ENCODE peak calls at places on chromosomes 11 and 22, in five cellular contexts. M is heart left ventricle, O is spleen, E is body of pancreas, P is sigmoid colon. S is an unnamed sample.

GRCh38 chr11:36492724-36493304 is 17.3 kb downstream of the TRAF6 start:
- DNase-seq in P (no peak), O (no peak), M (no peak), E (no peak), S (no peak)

GRCh38 chr22:41974691-41975290 is 5.5 kb downstream of the SEPTIN3 start:
- DNase-seq in P (no peak), E (no peak), O (no peak), M (no peak), S (no peak)

GRCh38 chr22:46051646-46052045 is 74.7 kb upstream of the WNT7B start:
- DNase-seq in E (no peak), P (peak; percentile 56), M (no peak), O (peak; percentile 65), S (peak; percentile 0)

GRCh38 chr11:61027141-61027840 is 55.8 kb downstream of the CD6 start:
- DNase-seq in P (peak; percentile 47), E (no peak), O (no peak), M (no peak), S (no peak)

GRCh38 chr22:37019309-37020191 is at the start of the genes MPST and TST:
- DNase-seq in O (peak; percentile 91), P (peak; percentile 89), E (peak; percentile 85), M (peak; percentile 91), S (peak; percentile 80)

GRCh38 chr11:2447253-2447950 is 2.6 kb downstream of the KCNQ1 start:
- DNase-seq in M (peak; percentile 47), P (no peak), O (peak; percentile 79), E (no peak), S (peak; percentile 83)

GRCh38 chr22:26431151-26431995 is 2.3 kb downstream of the ASPHD2 start:
- DNase-seq in M (no peak), P (no peak), O (no peak), E (no peak), S (no peak)

GRCh38 chr11:129853508-129854228 is 38.0 kb downstream of the TMEM45B start:
- DNase-seq in E (peak; percentile 73), P (no peak), O (no peak), M (no peak), S (no peak)

GRCh38 chr11:132451942-132452601 is 1080.2 kb downstream of the OPCML start:
- DNase-seq in E (no peak), O (no peak), P (no peak), M (no peak), S (no peak)

GRCh38 chr22:29156507-29156906 is 49.2 kb upstream of the EMID1 start:
- DNase-seq in P (peak; percentile 46), M (no peak), E (no peak), O (peak; percentile 71), S (no peak)

GRCh38 chr11:36743039-36743438 is 145.0 kb upstream of the RAG2 start:
- DNase-seq in P (no peak), O (no peak), M (no peak), E (no peak), S (no peak)

GRCh38 chr11:89175796-89176195 is 1.9 kb upstream of the TYR start:
- DNase-seq in E (no peak), O (no peak), M (no peak), P (no peak), S (no peak)

GRCh38 chr22:47801541-47802245 is 1039.2 kb downstream of the TBC1D22A start:
- DNase-seq in E (no peak), M (no peak), O (peak; percentile 48), P (no peak), S (no peak)

GRCh38 chr11:6607190-6607635 is 3.6 kb downstream of the ILK start:
- DNase-seq in M (no peak), P (no peak), O (no peak), E (no peak), S (no peak)

GRCh38 chr11:94800394-94800793 is 32.2 kb downstream of the AMOTL1 start:
- DNase-seq in P (peak; percentile 85), O (no peak), E (peak; percentile 45), M (no peak), S (peak; percentile 79)

GRCh38 chr11:65516135-65516968 is 8.5 kb upstream of the SCYL1 start:
- DNase-seq in O (no peak), M (no peak), P (peak; percentile 57), E (no peak), S (no peak)

GRCh38 chr11:68039526-68040086 is 781 bp downstream of the TCIRG1 start:
- DNase-seq in O (peak; percentile 84), E (no peak), M (no peak), P (peak; percentile 70), S (no peak)

GRCh38 chr11:60767388-60767811 is 10.7 kb downstream of the MS4A15 start:
- DNase-seq in M (no peak), P (no peak), O (peak; percentile 70), E (no peak), S (no peak)

GRCh38 chr11:34203377-34203801 is 98.0 kb downstream of the NAT10 start:
- DNase-seq in E (no peak), M (no peak), O (no peak), P (no peak), S (no peak)

GRCh38 chr11:117565709-117566108 is 231.3 kb downstream of the DSCAML1 start:
- DNase-seq in P (no peak), O (peak; percentile 40), M (no peak), E (no peak), S (no peak)
- H3K4me1 ChIP-seq in P (no peaks in the 10 kb centered on the region), O (no peaks in the 10 kb centered on the region), M (no peaks in the 10 kb centered on the region), E (no peaks in the 10 kb centered on the region), S (no peaks in the 10 kb centered on the region)

GRCh38 chr11:17733261-17733660 is 1.3 kb upstream of the KCNC1 start:
- DNase-seq in O (no peak), M (no peak), E (no peak), P (peak; percentile 19), S (no peak)

GRCh38 chr11:17734418-17734911 is at the start of gene KCNC1:
- DNase-seq in P (peak; percentile 61), E (peak; percentile 26), O (peak; percentile 68), M (no peak), S (peak; percentile 46)

GRCh38 chr11:17736921-17737817 is 2.6 kb downstream of the KCNC1 start:
- DNase-seq in E (no peak), M (no peak), O (peak; percentile 36), P (peak; percentile 53), S (no peak)

GRCh38 chr11:17735823-17736772 is 1.5 kb downstream of the KCNC1 start:
- DNase-seq in O (peak; percentile 66), M (no peak), P (peak; percentile 53), E (no peak), S (no peak)

DNA sequence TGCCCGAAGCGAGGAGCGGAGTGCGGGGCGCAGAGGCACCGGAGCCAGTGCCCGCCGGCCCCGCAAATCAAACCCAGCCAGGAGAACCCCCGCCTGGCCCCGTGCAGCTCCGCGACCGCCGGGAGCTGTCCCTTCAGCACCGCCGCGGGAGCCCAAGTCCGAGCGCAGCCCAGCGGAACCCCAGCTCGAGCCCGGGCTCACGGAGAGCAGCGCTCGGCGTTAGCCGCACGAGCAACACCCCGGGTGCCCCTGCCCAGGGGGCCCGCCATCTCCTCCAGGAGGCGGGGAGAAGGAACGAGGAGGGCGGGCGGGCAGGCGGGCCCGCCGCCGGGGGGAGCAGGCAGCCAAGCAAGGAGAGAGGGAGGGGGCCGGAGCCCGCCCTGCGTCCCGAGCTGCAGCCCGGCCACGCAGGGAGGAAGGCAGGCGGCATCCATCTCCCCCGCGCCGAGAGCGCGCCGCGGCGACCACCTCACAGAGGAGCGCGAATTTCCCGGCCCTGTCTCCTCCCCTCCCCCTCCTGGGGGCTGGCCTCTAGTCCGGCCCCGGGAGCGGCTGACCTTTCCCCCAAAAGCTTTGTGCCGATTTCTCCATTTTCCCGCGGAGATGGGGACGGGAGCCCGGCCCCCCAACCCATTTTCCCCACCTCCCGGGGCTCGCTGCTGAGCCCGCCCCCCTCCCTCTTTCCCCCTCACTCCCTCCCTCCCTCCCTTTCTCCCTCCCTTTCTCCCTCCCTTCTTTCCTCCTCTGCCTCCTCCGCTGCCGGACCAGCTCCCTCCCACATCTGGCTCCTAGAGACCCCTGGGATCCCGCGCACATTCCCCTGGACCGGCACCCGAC is 623 bp downstream of the KCNC1 start:
- DNase-seq in P (peak; percentile 77), E (peak; percentile 73), M (peak; percentile 84), O (peak; percentile 82), S (peak; percentile 74)
- TF ChIP-seq POLR2A in P (no peak), E (no peak), M (no peak), O (no peak), S (no peak)

DNA sequence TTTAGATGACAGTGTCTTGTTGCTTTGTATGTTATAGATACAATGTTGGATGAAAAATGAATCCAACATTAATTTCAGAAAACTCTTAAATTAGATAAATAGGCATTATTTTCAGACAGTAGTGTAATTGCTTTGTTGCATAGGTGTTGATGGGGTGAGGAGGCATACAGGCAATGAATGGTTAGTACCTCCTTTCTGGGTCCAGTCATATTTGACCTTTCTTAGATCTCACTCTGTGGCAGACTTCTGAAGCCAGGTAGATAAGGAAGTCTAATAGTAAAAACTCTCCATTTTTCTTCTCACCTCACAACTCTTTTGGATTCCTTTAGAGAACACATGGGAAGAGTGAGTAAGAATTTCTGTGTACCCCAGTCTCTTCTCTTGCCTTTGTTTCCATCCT is 31.8 kb downstream of the BIRC2 start:
- DNase-seq in E (no peak), M (no peak), P (no peak), O (no peak), S (no peak)
- TF ChIP-seq CTCF in E (no peak), M (no peak), P (no peak), O (no peak), S (no peak)

DNA sequence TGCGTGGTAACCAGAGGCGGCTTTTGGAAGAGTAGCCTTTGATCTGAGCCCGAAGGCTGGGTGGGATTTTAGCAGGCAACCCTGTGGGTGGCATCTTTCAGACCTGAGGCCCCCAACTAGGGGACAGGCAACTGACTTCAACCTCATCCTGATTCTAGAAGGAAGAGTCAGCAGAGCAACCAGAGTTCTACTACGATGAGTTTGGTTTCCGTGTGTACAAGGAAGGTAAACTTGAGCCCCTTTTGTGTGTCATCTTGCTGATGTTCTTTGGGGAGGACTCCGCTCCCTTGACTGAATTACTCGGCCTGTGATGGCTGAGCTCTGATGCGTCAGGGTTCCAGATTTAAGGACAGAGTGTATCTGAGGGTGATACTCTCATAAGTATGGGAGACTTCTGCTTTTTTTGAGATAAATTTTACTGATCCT is 31.6 kb downstream of the SGSM3 start:
- DNase-seq in P (no peak), M (no peak), E (no peak), O (no peak), S (no peak)
- H3K4me1 ChIP-seq in P (no peaks in the 10 kb centered on the region), M (peaks cover 37% of the 10 kb centered on the region), E (peaks cover 12% of the 10 kb centered on the region), O (peaks cover 59% of the 10 kb centered on the region), S (no peaks in the 10 kb centered on the region)

GRCh38 chr11:93034031-93034430 is 64.6 kb downstream of the MTNR1B start:
- DNase-seq in P (no peak), M (no peak), E (no peak), O (no peak), S (no peak)

GRCh38 chr11:93031386-93031785 is 61.9 kb downstream of the MTNR1B start:
- DNase-seq in O (no peak), E (no peak), P (no peak), M (no peak), S (no peak)

GRCh38 chr11:93032580-93032979 is 63.1 kb downstream of the MTNR1B start:
- DNase-seq in P (no peak), E (no peak), M (no peak), O (no peak), S (no peak)

GRCh38 chr11:93034640-93035039 is 65.2 kb downstream of the MTNR1B start:
- DNase-seq in P (no peak), O (no peak), M (no peak), E (no peak), S (no peak)

GRCh38 chr11:93033093-93033492 is 63.6 kb downstream of the MTNR1B start:
- DNase-seq in M (no peak), E (no peak), P (no peak), O (no peak), S (no peak)
- TF ChIP-seq POLR2A in M (no peak), E (no peak), P (no peak), O (no peak), S (no peak)